ENCODE peak calls at places on chromosomes 5 and 9, in nine cellular contexts. One of them, this sample, is unnamed.

GRCh38 chr5:108515706-108516105 is 133.8 kb upstream of the FBXL17 start:
- DNase-seq in naive B cell: no peak
- DNase-seq in putamen: no peak
- DNase-seq in activated CD8-positive, alpha-beta T cell treated with anti-CD3 and anti-CD28 coated beads for 36 hours: no peak
- DNase-seq in germinal center: no peak
- DNase-seq in T-helper 2 cell: no peak
- DNase-seq in WTC11: no peak
- DNase-seq in activated CD4-positive, CD25-positive, alpha-beta regulatory T cell treated with anti-CD3 and anti-CD28 coated beads, Interleukin-2, amount 50 U/mL, for 16 hours: no peak
- DNase-seq in stimulated activated CD4-positive, alpha-beta T cell treated with anti-CD3 and anti-CD28 coated beads, Interleukin-2, amount 100 ng/mL, for 48 hours: no peak
- DNase-seq in this sample: no peak

GRCh38 chr9:98134702-98135557 is 15.9 kb upstream of the TRIM14 start:
- DNase-seq in naive B cell: no peak
- DNase-seq in putamen: no peak
- DNase-seq in activated CD8-positive, alpha-beta T cell treated with anti-CD3 and anti-CD28 coated beads for 36 hours: no peak
- DNase-seq in germinal center: no peak
- DNase-seq in T-helper 2 cell: no peak
- DNase-seq in WTC11: no peak
- DNase-seq in activated CD4-positive, CD25-positive, alpha-beta regulatory T cell treated with anti-CD3 and anti-CD28 coated beads, Interleukin-2, amount 50 U/mL, for 16 hours: no peak
- DNase-seq in stimulated activated CD4-positive, alpha-beta T cell treated with anti-CD3 and anti-CD28 coated beads, Interleukin-2, amount 100 ng/mL, for 48 hours: no peak
- DNase-seq in this sample: no peak

GRCh38 chr9:97059661-97060060 is 20.7 kb upstream of the CTSV start:
- DNase-seq in naive B cell: no peak
- DNase-seq in putamen: no peak
- DNase-seq in activated CD8-positive, alpha-beta T cell treated with anti-CD3 and anti-CD28 coated beads for 36 hours: peak; percentile 7
- DNase-seq in germinal center: no peak
- DNase-seq in T-helper 2 cell: no peak
- DNase-seq in WTC11: no peak
- DNase-seq in activated CD4-positive, CD25-positive, alpha-beta regulatory T cell treated with anti-CD3 and anti-CD28 coated beads, Interleukin-2, amount 50 U/mL, for 16 hours: no peak
- DNase-seq in stimulated activated CD4-positive, alpha-beta T cell treated with anti-CD3 and anti-CD28 coated beads, Interleukin-2, amount 100 ng/mL, for 48 hours: no peak
- DNase-seq in this sample: no peak

GRCh38 chr5:119037496-119038215 is 33.2 kb upstream of the DMXL1 start:
- DNase-seq in naive B cell: no peak
- DNase-seq in putamen: no peak
- DNase-seq in activated CD8-positive, alpha-beta T cell treated with anti-CD3 and anti-CD28 coated beads for 36 hours: no peak
- DNase-seq in germinal center: no peak
- DNase-seq in T-helper 2 cell: no peak
- DNase-seq in WTC11: no peak
- DNase-seq in activated CD4-positive, CD25-positive, alpha-beta regulatory T cell treated with anti-CD3 and anti-CD28 coated beads, Interleukin-2, amount 50 U/mL, for 16 hours: no peak
- DNase-seq in stimulated activated CD4-positive, alpha-beta T cell treated with anti-CD3 and anti-CD28 coated beads, Interleukin-2, amount 100 ng/mL, for 48 hours: no peak
- DNase-seq in this sample: no peak

GRCh38 chr5:6291961-6292360 is 86.4 kb downstream of the MED10 start:
- DNase-seq in naive B cell: no peak
- DNase-seq in putamen: no peak
- DNase-seq in activated CD8-positive, alpha-beta T cell treated with anti-CD3 and anti-CD28 coated beads for 36 hours: peak; percentile 24
- DNase-seq in germinal center: no peak
- DNase-seq in T-helper 2 cell: no peak
- DNase-seq in WTC11: no peak
- DNase-seq in activated CD4-positive, CD25-positive, alpha-beta regulatory T cell treated with anti-CD3 and anti-CD28 coated beads, Interleukin-2, amount 50 U/mL, for 16 hours: no peak
- DNase-seq in stimulated activated CD4-positive, alpha-beta T cell treated with anti-CD3 and anti-CD28 coated beads, Interleukin-2, amount 100 ng/mL, for 48 hours: no peak
- DNase-seq in this sample: no peak

GRCh38 chr5:140362875-140363630 is 3.1 kb downstream of the SLC4A9 start:
- DNase-seq in naive B cell: peak; percentile 71
- DNase-seq in putamen: no peak
- DNase-seq in activated CD8-positive, alpha-beta T cell treated with anti-CD3 and anti-CD28 coated beads for 36 hours: peak; percentile 91
- DNase-seq in germinal center: peak; percentile 84
- DNase-seq in T-helper 2 cell: peak; percentile 65
- DNase-seq in WTC11: peak; percentile 95
- DNase-seq in activated CD4-positive, CD25-positive, alpha-beta regulatory T cell treated with anti-CD3 and anti-CD28 coated beads, Interleukin-2, amount 50 U/mL, for 16 hours: peak; percentile 72
- DNase-seq in stimulated activated CD4-positive, alpha-beta T cell treated with anti-CD3 and anti-CD28 coated beads, Interleukin-2, amount 100 ng/mL, for 48 hours: peak; percentile 89
- DNase-seq in this sample: peak; percentile 75

GRCh38 chr5:17367256-17367845 is 130.7 kb upstream of the TAF11L2 start:
- DNase-seq in naive B cell: no peak
- DNase-seq in putamen: no peak
- DNase-seq in activated CD8-positive, alpha-beta T cell treated with anti-CD3 and anti-CD28 coated beads for 36 hours: no peak
- DNase-seq in germinal center: no peak
- DNase-seq in T-helper 2 cell: no peak
- DNase-seq in WTC11: no peak
- DNase-seq in activated CD4-positive, CD25-positive, alpha-beta regulatory T cell treated with anti-CD3 and anti-CD28 coated beads, Interleukin-2, amount 50 U/mL, for 16 hours: no peak
- DNase-seq in stimulated activated CD4-positive, alpha-beta T cell treated with anti-CD3 and anti-CD28 coated beads, Interleukin-2, amount 100 ng/mL, for 48 hours: no peak
- DNase-seq in this sample: no peak

GRCh38 chr5:33628781-33629180 is 188.0 kb downstream of the TARS1 start:
- DNase-seq in naive B cell: no peak
- DNase-seq in putamen: no peak
- DNase-seq in activated CD8-positive, alpha-beta T cell treated with anti-CD3 and anti-CD28 coated beads for 36 hours: no peak
- DNase-seq in germinal center: no peak
- DNase-seq in T-helper 2 cell: no peak
- DNase-seq in WTC11: no peak
- DNase-seq in activated CD4-positive, CD25-positive, alpha-beta regulatory T cell treated with anti-CD3 and anti-CD28 coated beads, Interleukin-2, amount 50 U/mL, for 16 hours: no peak
- DNase-seq in stimulated activated CD4-positive, alpha-beta T cell treated with anti-CD3 and anti-CD28 coated beads, Interleukin-2, amount 100 ng/mL, for 48 hours: no peak
- DNase-seq in this sample: no peak

GRCh38 chr5:14187660-14188059 is 44.5 kb downstream of the TRIO start:
- DNase-seq in naive B cell: no peak
- DNase-seq in putamen: no peak
- DNase-seq in activated CD8-positive, alpha-beta T cell treated with anti-CD3 and anti-CD28 coated beads for 36 hours: no peak
- DNase-seq in germinal center: no peak
- DNase-seq in T-helper 2 cell: no peak
- DNase-seq in WTC11: no peak
- DNase-seq in activated CD4-positive, CD25-positive, alpha-beta regulatory T cell treated with anti-CD3 and anti-CD28 coated beads, Interleukin-2, amount 50 U/mL, for 16 hours: no peak
- DNase-seq in stimulated activated CD4-positive, alpha-beta T cell treated with anti-CD3 and anti-CD28 coated beads, Interleukin-2, amount 100 ng/mL, for 48 hours: no peak
- DNase-seq in this sample: no peak

GRCh38 chr5:54002183-54002770 is 308.1 kb downstream of the ARL15 start:
- DNase-seq in naive B cell: no peak
- DNase-seq in putamen: no peak
- DNase-seq in activated CD8-positive, alpha-beta T cell treated with anti-CD3 and anti-CD28 coated beads for 36 hours: no peak
- DNase-seq in germinal center: no peak
- DNase-seq in T-helper 2 cell: no peak
- DNase-seq in WTC11: no peak
- DNase-seq in activated CD4-positive, CD25-positive, alpha-beta regulatory T cell treated with anti-CD3 and anti-CD28 coated beads, Interleukin-2, amount 50 U/mL, for 16 hours: no peak
- DNase-seq in stimulated activated CD4-positive, alpha-beta T cell treated with anti-CD3 and anti-CD28 coated beads, Interleukin-2, amount 100 ng/mL, for 48 hours: no peak
- DNase-seq in this sample: no peak

GRCh38 chr5:13566903-13567339 is 377.6 kb downstream of the DNAH5 start:
- DNase-seq in naive B cell: no peak
- DNase-seq in putamen: no peak
- DNase-seq in activated CD8-positive, alpha-beta T cell treated with anti-CD3 and anti-CD28 coated beads for 36 hours: no peak
- DNase-seq in germinal center: no peak
- DNase-seq in T-helper 2 cell: no peak
- DNase-seq in WTC11: no peak
- DNase-seq in activated CD4-positive, CD25-positive, alpha-beta regulatory T cell treated with anti-CD3 and anti-CD28 coated beads, Interleukin-2, amount 50 U/mL, for 16 hours: no peak
- DNase-seq in stimulated activated CD4-positive, alpha-beta T cell treated with anti-CD3 and anti-CD28 coated beads, Interleukin-2, amount 100 ng/mL, for 48 hours: no peak
- DNase-seq in this sample: no peak

GRCh38 chr5:139061856-139062255 is 136.3 kb downstream of the SIL1 start:
- DNase-seq in naive B cell: no peak
- DNase-seq in putamen: peak; percentile 10
- DNase-seq in activated CD8-positive, alpha-beta T cell treated with anti-CD3 and anti-CD28 coated beads for 36 hours: no peak
- DNase-seq in germinal center: no peak
- DNase-seq in T-helper 2 cell: no peak
- DNase-seq in WTC11: no peak
- DNase-seq in activated CD4-positive, CD25-positive, alpha-beta regulatory T cell treated with anti-CD3 and anti-CD28 coated beads, Interleukin-2, amount 50 U/mL, for 16 hours: no peak
- DNase-seq in stimulated activated CD4-positive, alpha-beta T cell treated with anti-CD3 and anti-CD28 coated beads, Interleukin-2, amount 100 ng/mL, for 48 hours: no peak
- DNase-seq in this sample: no peak

GRCh38 chr5:151628112-151628823 is 37.1 kb upstream of the FAT2 start:
- DNase-seq in naive B cell: no peak
- DNase-seq in putamen: no peak
- DNase-seq in activated CD8-positive, alpha-beta T cell treated with anti-CD3 and anti-CD28 coated beads for 36 hours: no peak
- DNase-seq in germinal center: no peak
- DNase-seq in T-helper 2 cell: no peak
- DNase-seq in WTC11: no peak
- DNase-seq in activated CD4-positive, CD25-positive, alpha-beta regulatory T cell treated with anti-CD3 and anti-CD28 coated beads, Interleukin-2, amount 50 U/mL, for 16 hours: no peak
- DNase-seq in stimulated activated CD4-positive, alpha-beta T cell treated with anti-CD3 and anti-CD28 coated beads, Interleukin-2, amount 100 ng/mL, for 48 hours: no peak
- DNase-seq in this sample: no peak

GRCh38 chr9:98611986-98612505 is 96.7 kb downstream of the GABBR2 start:
- DNase-seq in naive B cell: no peak
- DNase-seq in putamen: no peak
- DNase-seq in activated CD8-positive, alpha-beta T cell treated with anti-CD3 and anti-CD28 coated beads for 36 hours: no peak
- DNase-seq in germinal center: no peak
- DNase-seq in T-helper 2 cell: no peak
- DNase-seq in WTC11: no peak
- DNase-seq in activated CD4-positive, CD25-positive, alpha-beta regulatory T cell treated with anti-CD3 and anti-CD28 coated beads, Interleukin-2, amount 50 U/mL, for 16 hours: no peak
- DNase-seq in stimulated activated CD4-positive, alpha-beta T cell treated with anti-CD3 and anti-CD28 coated beads, Interleukin-2, amount 100 ng/mL, for 48 hours: no peak
- DNase-seq in this sample: no peak

GRCh38 chr5:177307544-177308363 is 3.9 kb downstream of the MXD3 start:
- DNase-seq in naive B cell: no peak
- DNase-seq in putamen: no peak
- DNase-seq in activated CD8-positive, alpha-beta T cell treated with anti-CD3 and anti-CD28 coated beads for 36 hours: no peak
- DNase-seq in germinal center: no peak
- DNase-seq in T-helper 2 cell: no peak
- DNase-seq in WTC11: no peak
- DNase-seq in activated CD4-positive, CD25-positive, alpha-beta regulatory T cell treated with anti-CD3 and anti-CD28 coated beads, Interleukin-2, amount 50 U/mL, for 16 hours: no peak
- DNase-seq in stimulated activated CD4-positive, alpha-beta T cell treated with anti-CD3 and anti-CD28 coated beads, Interleukin-2, amount 100 ng/mL, for 48 hours: no peak
- DNase-seq in this sample: no peak

GRCh38 chr5:37435261-37435660 is 56.1 kb downstream of the WDR70 start:
- DNase-seq in naive B cell: no peak
- DNase-seq in putamen: no peak
- DNase-seq in activated CD8-positive, alpha-beta T cell treated with anti-CD3 and anti-CD28 coated beads for 36 hours: no peak
- DNase-seq in germinal center: no peak
- DNase-seq in T-helper 2 cell: no peak
- DNase-seq in WTC11: no peak
- DNase-seq in activated CD4-positive, CD25-positive, alpha-beta regulatory T cell treated with anti-CD3 and anti-CD28 coated beads, Interleukin-2, amount 50 U/mL, for 16 hours: no peak
- DNase-seq in stimulated activated CD4-positive, alpha-beta T cell treated with anti-CD3 and anti-CD28 coated beads, Interleukin-2, amount 100 ng/mL, for 48 hours: no peak
- DNase-seq in this sample: no peak